ENCODE peak calls at places on chromosomes 4 and X, in eight cellular contexts. R is HCT116; Q is astrocyte of the cerebellum; V is brain microvascular endothelial cell; F is CD8-positive, alpha-beta memory T cell; L is mesendoderm; H is fibroblast of lung; X is skeletal muscle cell. B is an unnamed sample.

GRCh38 chr4:73520821-73521220 is 39.3 kb downstream of the AFM start:
- DNase-seq in Q (peak), R (no peak), X (peak), H (peak), V (peak), L (peak), F (no peak), B (no peak)

GRCh38 chr4:174490356-174490969 is 31.8 kb downstream of the HPGD start:
- DNase-seq in L (peak), F (no peak), V (peak), Q (peak), X (peak), R (no peak), H (peak), B (no peak)

GRCh38 chr4:27711041-27711440 is 850.4 kb downstream of the STIM2 start:
- DNase-seq in X (no peak), L (no peak), H (no peak), Q (no peak), F (no peak), R (no peak), V (no peak), B (no peak)

GRCh38 chrX:24241822-24242648 is 71.8 kb downstream of the SUPT20HL2 start:
- DNase-seq in Q (peak), F (peak), V (peak), X (no peak), R (no peak), L (peak), H (peak), B (peak)

GRCh38 chr4:22122062-22122461 is 173.5 kb upstream of the KCNIP4 start:
- DNase-seq in V (no peak), X (no peak), H (no peak), Q (no peak), F (no peak), R (no peak), L (no peak), B (no peak)

GRCh38 chrX:45851434-45851991 is 650.8 kb upstream of the DIPK2B start:
- DNase-seq in V (no peak), H (no peak), X (no peak), R (peak), F (peak), L (peak), Q (no peak), B (no peak)

GRCh38 chr4:24174622-24175021 is 284.8 kb upstream of the PPARGC1A start:
- DNase-seq in R (no peak), H (peak), X (peak), F (no peak), Q (no peak), L (no peak), V (no peak), B (no peak)

GRCh38 chr4:1981251-1982055 is 27.3 kb downstream of the NELFA start:
- DNase-seq in H (peak), R (peak), L (peak), X (no peak), F (no peak), V (no peak), Q (no peak), B (no peak)

GRCh38 chr4:150942539-150942938 is 72.5 kb downstream of the LRBA start:
- DNase-seq in L (no peak), Q (no peak), H (no peak), X (no peak), V (no peak), F (no peak), R (no peak), B (no peak)

GRCh38 chrX:9677098-9677739 is 88.4 kb downstream of the GPR143 start:
- DNase-seq in H (peak), F (peak), L (no peak), X (no peak), V (no peak), R (no peak), Q (no peak), B (peak)

GRCh38 chrX:24999501-24999900 is 16.3 kb downstream of the ARX start:
- DNase-seq in F (no peak), X (no peak), H (no peak), L (no peak), V (no peak), R (no peak), Q (no peak), B (no peak)

GRCh38 chr4:153297116-153297515 is 47.4 kb upstream of the MND1 start:
- DNase-seq in X (no peak), Q (no peak), H (no peak), V (no peak), F (no peak), L (no peak), R (no peak), B (no peak)
- H3K4me3 ChIP-seq in X (no peak), Q (no peak), H (no peak), V (no peak), F (no peak), L (no peak), R (no peak), B (no peak)

GRCh38 chr4:87983996-87984395 is 8.5 kb downstream of the SPP1 start:
- DNase-seq in H (no peak), V (no peak), F (no peak), Q (no peak), X (no peak), L (no peak), R (no peak), B (no peak)

GRCh38 chr4:87985097-87985886 is 9.8 kb downstream of the SPP1 start:
- DNase-seq in H (peak), V (peak), L (peak), X (no peak), R (peak), Q (no peak), F (no peak), B (peak)

GRCh38 chr4:87982446-87982845 is 6.9 kb downstream of the SPP1 start:
- DNase-seq in Q (no peak), L (no peak), X (no peak), H (no peak), F (no peak), V (peak), R (no peak), B (no peak)

GRCh38 chr4:87986508-87986907 is 11.0 kb downstream of the SPP1 start:
- DNase-seq in F (no peak), R (no peak), L (no peak), V (no peak), Q (no peak), X (no peak), H (no peak), B (no peak)

DNA sequence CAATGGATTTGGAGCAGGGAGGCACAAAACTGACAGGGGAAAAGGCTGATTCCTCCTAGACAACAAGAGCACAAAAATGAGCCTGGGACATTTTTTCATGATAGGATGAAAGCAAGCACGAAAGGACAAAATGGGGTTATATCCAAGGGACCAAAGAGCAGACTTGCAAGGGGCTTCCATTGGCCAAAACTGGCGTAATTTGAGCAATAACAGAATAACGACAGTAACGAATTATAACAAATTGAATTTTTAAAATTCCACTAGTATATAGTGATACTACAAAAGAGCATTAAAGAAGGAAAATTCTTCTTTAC is 10.3 kb downstream of the SPP1 start:
- DNase-seq in F (no peak), L (no peak), Q (no peak), V (no peak), H (no peak), R (no peak), X (no peak), B (no peak)
- H3K4me3 ChIP-seq in F (no peak), L (no peak), Q (no peak), V (no peak), H (no peak), R (no peak), X (no peak), B (no peak)

DNA sequence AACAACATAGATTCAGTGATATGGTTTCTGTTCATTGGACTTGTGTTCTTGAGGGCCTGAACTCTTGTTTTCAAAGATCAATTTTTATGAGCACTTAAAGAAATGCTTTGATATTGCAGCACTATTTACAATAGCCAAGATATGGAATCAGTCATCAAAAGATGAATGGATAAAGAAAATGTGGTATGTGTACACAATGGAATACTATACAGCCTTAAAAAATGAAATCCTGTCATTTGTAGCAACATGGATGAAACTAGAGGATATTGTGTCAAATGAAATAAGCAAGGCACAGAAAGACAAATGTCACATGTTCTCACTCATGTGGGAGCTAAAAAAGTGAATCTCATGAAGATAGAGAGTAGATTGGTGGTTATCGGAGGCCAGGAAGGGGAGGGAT is 21.9 kb downstream of the RNF128 start:
- DNase-seq in F (no peak), H (no peak), R (no peak), L (no peak), V (no peak), X (no peak), Q (no peak), B (no peak)
- H3K4me3 ChIP-seq in F (no peak), H (no peak), R (no peak), L (no peak), V (no peak), X (no peak), Q (no peak), B (no peak)

GRCh38 chrX:40061005-40061404 is 36.8 kb downstream of the BCOR start:
- DNase-seq in V (no peak), F (no peak), H (no peak), R (no peak), X (no peak), Q (no peak), L (no peak), B (no peak)
- H3K4me3 ChIP-seq in V (no peak), F (no peak), H (no peak), R (no peak), X (no peak), Q (no peak), L (no peak), B (no peak)

GRCh38 chr4:157220026-157220881 is at the start of gene GRIA2:
- DNase-seq in H (peak), Q (peak), R (no peak), L (peak), X (peak), V (peak), F (no peak), B (peak)

GRCh38 chr4:157221426-157221894 is 932 bp downstream of the GRIA2 start:
- DNase-seq in Q (no peak), F (no peak), L (peak), H (no peak), R (no peak), X (no peak), V (no peak), B (no peak)

GRCh38 chr4:157222764-157223145 is 2.2 kb downstream of the GRIA2 start:
- DNase-seq in R (no peak), V (no peak), L (peak), H (no peak), Q (no peak), F (no peak), X (no peak), B (no peak)

GRCh38 chr4:157223446-157223845 is 2.9 kb downstream of the GRIA2 start:
- DNase-seq in H (no peak), X (no peak), Q (no peak), R (no peak), F (no peak), V (no peak), L (no peak), B (no peak)

DNA sequence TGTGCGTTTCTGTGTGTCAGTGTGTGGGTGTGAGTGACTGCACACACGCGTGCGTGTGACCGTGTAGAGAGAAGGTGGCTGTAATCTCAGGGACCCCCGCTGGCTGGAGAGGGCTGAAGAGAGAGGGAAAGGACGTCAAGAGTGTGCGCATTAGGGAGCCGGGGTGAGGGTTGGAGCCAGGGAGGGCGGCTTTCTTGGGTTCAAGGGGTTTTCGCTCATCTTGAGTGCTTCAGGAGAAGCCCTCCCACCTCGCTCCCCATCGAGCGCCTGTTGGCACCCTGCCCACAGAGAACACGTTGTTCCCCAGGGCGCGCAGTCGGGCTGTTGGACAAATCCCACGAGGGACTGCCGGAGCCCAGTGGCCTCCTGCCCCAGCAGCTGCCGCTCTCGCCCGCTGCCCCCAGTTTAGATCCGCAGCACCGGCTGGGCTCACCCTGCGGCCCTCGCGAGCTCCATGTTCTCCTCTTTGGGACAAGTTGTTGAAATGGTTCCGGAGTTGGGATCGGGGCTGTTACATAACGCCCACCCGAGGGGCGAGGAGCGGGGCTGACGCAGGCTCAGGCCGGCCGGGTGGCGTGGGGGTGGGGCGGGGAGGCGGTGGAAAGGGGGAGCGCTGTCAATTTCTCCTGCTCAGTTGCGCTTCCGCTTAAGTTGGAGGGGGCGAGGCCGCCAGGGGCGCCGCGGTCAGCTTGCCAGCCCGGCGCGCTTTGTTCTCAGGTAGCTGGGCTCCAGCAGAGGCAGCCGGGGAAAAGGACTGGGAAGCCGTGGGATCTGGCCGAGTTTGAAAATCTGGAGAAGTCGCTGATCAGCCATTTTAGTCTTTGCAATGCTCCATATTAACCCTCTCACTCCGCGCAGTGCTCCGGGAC is 1.6 kb downstream of the GRIA2 start:
- DNase-seq in V (no peak), Q (no peak), L (peak), H (no peak), X (no peak), R (no peak), F (no peak), B (peak)
- H3K4me3 ChIP-seq in V (peak), Q (peak), L (peak), H (peak), X (peak), R (no peak), F (no peak), B (no peak)

GRCh38 chrX:65668362-65669310 is 1.2 kb downstream of the MSN start:
- DNase-seq in V (peak), F (peak), L (peak), Q (no peak), X (peak), R (peak), H (peak), B (peak)

GRCh38 chrX:65671286-65671685 is 3.8 kb downstream of the MSN start:
- DNase-seq in Q (no peak), X (no peak), V (no peak), L (no peak), R (no peak), F (no peak), H (no peak), B (no peak)

GRCh38 chrX:65667503-65668355 is at the start of gene MSN:
- DNase-seq in F (peak), H (peak), R (no peak), X (no peak), V (peak), L (peak), Q (no peak), B (peak)

GRCh38 chrX:65671966-65672365 is 4.5 kb downstream of the MSN start:
- DNase-seq in V (no peak), L (no peak), Q (no peak), X (no peak), H (no peak), R (no peak), F (no peak), B (no peak)

DNA sequence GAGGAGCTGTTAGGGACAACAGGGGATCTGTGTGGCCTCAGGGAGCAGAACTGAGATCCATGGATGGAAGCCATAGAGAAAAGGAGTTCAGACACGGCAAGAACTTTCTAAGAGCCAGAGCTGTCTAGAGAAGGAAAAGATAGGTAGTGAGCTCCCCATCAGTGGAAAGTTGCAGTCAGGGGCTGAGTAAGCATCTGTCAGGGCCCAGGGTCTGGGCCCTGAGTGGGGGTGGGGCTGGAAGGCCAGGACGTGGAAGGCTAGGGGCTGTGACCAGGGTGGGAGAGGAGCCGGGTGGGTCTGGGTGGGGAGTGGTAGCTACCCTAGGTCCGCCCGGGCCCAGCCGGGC is 324 bp upstream of the MSN start:
- DNase-seq in R (no peak), F (no peak), X (no peak), L (no peak), Q (no peak), H (no peak), V (no peak), B (no peak)
- H3K4me3 ChIP-seq in R (peak), F (no peak), X (peak), L (no peak), Q (no peak), H (peak), V (no peak), B (no peak)

GRCh38 chr4:152309418-152309817 is 226.5 kb downstream of the FBXW7 start:
- DNase-seq in R (no peak), X (no peak), F (no peak), V (no peak), H (no peak), L (no peak), Q (no peak), B (no peak)
- H3K4me3 ChIP-seq in R (no peak), X (no peak), F (no peak), V (no peak), H (no peak), L (no peak), Q (no peak), B (no peak)

GRCh38 chr4:169416461-169416860 is 145.7 kb upstream of the SH3RF1 start:
- DNase-seq in Q (no peak), R (no peak), L (no peak), H (no peak), F (no peak), V (no peak), X (no peak), B (no peak)

GRCh38 chr4:169407217-169407845 is 136.6 kb upstream of the SH3RF1 start:
- DNase-seq in X (no peak), H (peak), V (no peak), R (no peak), F (no peak), Q (no peak), L (peak), B (no peak)

GRCh38 chr4:169412046-169412445 is 141.3 kb upstream of the SH3RF1 start:
- DNase-seq in V (no peak), Q (no peak), H (no peak), R (no peak), F (no peak), X (no peak), L (peak), B (no peak)

GRCh38 chr4:169414913-169415312 is 144.2 kb upstream of the SH3RF1 start:
- DNase-seq in F (no peak), X (no peak), Q (no peak), L (no peak), V (no peak), R (no peak), H (no peak), B (no peak)

DNA sequence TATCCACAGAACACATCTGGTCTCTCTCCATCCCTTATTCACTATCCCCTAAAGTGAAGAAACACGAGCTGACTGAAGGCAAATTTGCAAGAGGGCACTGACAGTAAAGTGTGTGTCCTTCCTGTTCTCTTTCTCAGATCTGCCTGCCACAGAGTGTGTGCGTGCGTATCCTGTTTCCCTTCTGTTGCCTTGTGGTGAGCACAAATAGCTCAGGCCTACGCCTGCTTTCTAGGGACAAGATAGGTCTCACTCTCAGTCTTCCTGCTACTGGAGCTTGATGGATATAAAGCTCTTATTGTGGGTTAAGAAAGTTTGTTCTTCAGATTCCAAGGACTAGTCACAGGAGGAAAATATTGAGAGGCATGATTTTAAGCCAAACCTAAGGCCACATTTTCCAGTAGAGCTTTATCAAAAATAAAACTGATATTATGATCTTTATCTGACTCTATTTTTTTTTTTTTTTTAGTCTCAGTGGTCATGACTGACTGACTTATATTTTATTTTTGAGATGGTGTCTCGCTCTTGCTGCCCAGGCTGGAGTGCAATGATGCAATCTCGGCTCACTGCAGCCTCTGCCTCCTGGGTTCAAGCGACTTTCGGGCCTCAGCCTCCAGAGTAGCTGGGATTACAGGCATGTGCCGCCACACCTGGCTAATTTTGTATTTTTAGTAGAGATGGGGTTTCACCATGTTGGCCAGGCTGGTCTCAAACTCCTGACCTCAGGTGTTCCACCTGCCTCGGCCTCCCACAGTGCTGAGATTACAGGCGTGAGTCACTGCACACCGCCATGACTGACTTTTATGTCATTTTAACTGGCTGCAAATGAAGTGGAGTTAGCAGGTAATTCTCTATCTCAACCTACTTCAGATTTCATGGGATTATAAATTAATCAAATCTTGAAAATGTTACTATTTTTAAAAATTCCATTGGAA is 140.3 kb upstream of the SH3RF1 start:
- DNase-seq in F (peak), L (peak), Q (no peak), H (peak), R (no peak), V (peak), X (peak), B (no peak)
- H3K4me3 ChIP-seq in F (no peak), L (no peak), Q (no peak), H (no peak), R (no peak), V (no peak), X (no peak), B (no peak)

DNA sequence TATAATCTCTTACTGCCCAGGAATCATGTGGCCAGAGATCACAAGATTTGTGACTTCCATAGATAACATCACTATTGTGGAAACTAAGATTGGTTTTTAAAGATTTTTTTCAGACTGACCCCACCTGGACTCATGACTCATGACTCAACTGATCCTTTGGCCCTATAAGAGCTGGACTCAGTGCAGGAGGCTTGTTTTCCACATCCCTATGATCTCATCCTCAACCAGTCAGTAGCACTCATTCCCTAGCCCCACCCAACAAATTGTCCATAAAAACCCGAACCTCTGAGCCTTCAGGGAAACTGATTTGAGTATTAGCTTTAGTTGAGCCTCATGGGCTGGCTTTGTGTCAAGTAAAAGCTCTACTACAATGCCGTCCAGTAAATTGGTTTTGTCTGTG is 7.9 kb upstream of the NOCT start:
- DNase-seq in Q (no peak), F (no peak), H (no peak), V (no peak), L (no peak), X (no peak), R (no peak), B (no peak)
- H3K4me3 ChIP-seq in Q (no peak), F (no peak), H (no peak), V (no peak), L (no peak), X (no peak), R (no peak), B (no peak)